ENCODE peak calls at places on chromosomes 13 and 19, in six cellular contexts. One of them, this sample, is unnamed.

GRCh38 chr19:11196406-11197287 is 698 bp downstream of the KANK2 start:
- DNase-seq in SK-MEL-5: no peak
- DNase-seq in IMR-90: peak; percentile 28
- DNase-seq in AG10803: peak; percentile 33
- DNase-seq in activated naive CD4-positive, alpha-beta T cell treated with anti-CD3 and anti-CD28 coated beads, Interleukin-2, amount 10 ng/mL, durations not matched to agents 7 days and 5 days: peak; percentile 36
- DNase-seq in memory B cell: peak; percentile 32
- DNase-seq in this sample: no peak

GRCh38 chr13:33953203-33953602 is 135.3 kb downstream of the RFC3 start:
- DNase-seq in activated naive CD4-positive, alpha-beta T cell treated with anti-CD3 and anti-CD28 coated beads, Interleukin-2, amount 10 ng/mL, durations not matched to agents 7 days and 5 days: no peak
- DNase-seq in IMR-90: peak; percentile 26
- DNase-seq in memory B cell: no peak
- DNase-seq in AG10803: peak; percentile 86
- DNase-seq in SK-MEL-5: no peak
- DNase-seq in this sample: no peak

GRCh38 chr13:51047434-51048165 is 63.5 kb downstream of the C13orf42 start:
- DNase-seq in AG10803: no peak
- DNase-seq in SK-MEL-5: peak; percentile 97
- DNase-seq in IMR-90: no peak
- DNase-seq in memory B cell: no peak
- DNase-seq in activated naive CD4-positive, alpha-beta T cell treated with anti-CD3 and anti-CD28 coated beads, Interleukin-2, amount 10 ng/mL, durations not matched to agents 7 days and 5 days: no peak
- DNase-seq in this sample: peak; percentile 98

GRCh38 chr13:61187471-61187870 is 228.2 kb downstream of the PCDH20 start:
- DNase-seq in IMR-90: no peak
- DNase-seq in SK-MEL-5: no peak
- DNase-seq in memory B cell: no peak
- DNase-seq in AG10803: no peak
- DNase-seq in activated naive CD4-positive, alpha-beta T cell treated with anti-CD3 and anti-CD28 coated beads, Interleukin-2, amount 10 ng/mL, durations not matched to agents 7 days and 5 days: no peak
- DNase-seq in this sample: no peak

GRCh38 chr13:20945952-20946383 is 43.4 kb upstream of the XPO4 start:
- DNase-seq in AG10803: no peak
- DNase-seq in activated naive CD4-positive, alpha-beta T cell treated with anti-CD3 and anti-CD28 coated beads, Interleukin-2, amount 10 ng/mL, durations not matched to agents 7 days and 5 days: peak; percentile 34
- DNase-seq in IMR-90: no peak
- DNase-seq in SK-MEL-5: no peak
- DNase-seq in memory B cell: no peak
- DNase-seq in this sample: peak; percentile 67

GRCh38 chr19:35777411-35777841 is 2.1 kb downstream of the ARHGAP33 start:
- DNase-seq in activated naive CD4-positive, alpha-beta T cell treated with anti-CD3 and anti-CD28 coated beads, Interleukin-2, amount 10 ng/mL, durations not matched to agents 7 days and 5 days: no peak
- DNase-seq in memory B cell: no peak
- DNase-seq in SK-MEL-5: no peak
- DNase-seq in IMR-90: no peak
- DNase-seq in AG10803: no peak
- DNase-seq in this sample: no peak

GRCh38 chr19:45976180-45976579 is 2.5 kb upstream of the NOVA2 start:
- DNase-seq in SK-MEL-5: no peak
- DNase-seq in memory B cell: no peak
- DNase-seq in AG10803: no peak
- DNase-seq in IMR-90: no peak
- DNase-seq in activated naive CD4-positive, alpha-beta T cell treated with anti-CD3 and anti-CD28 coated beads, Interleukin-2, amount 10 ng/mL, durations not matched to agents 7 days and 5 days: no peak
- DNase-seq in this sample: no peak

GRCh38 chr19:7099597-7099921 is 30.1 kb downstream of the ZNF557 start:
- DNase-seq in activated naive CD4-positive, alpha-beta T cell treated with anti-CD3 and anti-CD28 coated beads, Interleukin-2, amount 10 ng/mL, durations not matched to agents 7 days and 5 days: no peak
- DNase-seq in IMR-90: no peak
- DNase-seq in SK-MEL-5: no peak
- DNase-seq in memory B cell: no peak
- DNase-seq in AG10803: no peak
- DNase-seq in this sample: no peak

GRCh38 chr13:114077938-114078335 is 54.5 kb downstream of the RASA3 start:
- DNase-seq in memory B cell: no peak
- DNase-seq in AG10803: peak; percentile 80
- DNase-seq in activated naive CD4-positive, alpha-beta T cell treated with anti-CD3 and anti-CD28 coated beads, Interleukin-2, amount 10 ng/mL, durations not matched to agents 7 days and 5 days: no peak
- DNase-seq in SK-MEL-5: no peak
- DNase-seq in IMR-90: peak; percentile 40
- DNase-seq in this sample: no peak

GRCh38 chr19:1076951-1077350 is 10.0 kb downstream of the ARHGAP45 start:
- DNase-seq in AG10803: no peak
- DNase-seq in activated naive CD4-positive, alpha-beta T cell treated with anti-CD3 and anti-CD28 coated beads, Interleukin-2, amount 10 ng/mL, durations not matched to agents 7 days and 5 days: peak; percentile 97
- DNase-seq in IMR-90: no peak
- DNase-seq in SK-MEL-5: no peak
- DNase-seq in memory B cell: peak; percentile 73
- DNase-seq in this sample: no peak

GRCh38 chr13:81017525-81018152 is 676.7 kb upstream of the SPRY2 start:
- DNase-seq in activated naive CD4-positive, alpha-beta T cell treated with anti-CD3 and anti-CD28 coated beads, Interleukin-2, amount 10 ng/mL, durations not matched to agents 7 days and 5 days: no peak
- DNase-seq in IMR-90: peak; percentile 25
- DNase-seq in memory B cell: no peak
- DNase-seq in AG10803: peak; percentile 34
- DNase-seq in SK-MEL-5: peak; percentile 70
- DNase-seq in this sample: peak; percentile 9

GRCh38 chr13:68173111-68173510 is 943.0 kb upstream of the PCDH9 start:
- DNase-seq in AG10803: no peak
- DNase-seq in SK-MEL-5: no peak
- DNase-seq in memory B cell: no peak
- DNase-seq in IMR-90: no peak
- DNase-seq in activated naive CD4-positive, alpha-beta T cell treated with anti-CD3 and anti-CD28 coated beads, Interleukin-2, amount 10 ng/mL, durations not matched to agents 7 days and 5 days: no peak
- DNase-seq in this sample: no peak

GRCh38 chr19:19822148-19822429 is 539 bp upstream of the ZNF506 start:
- DNase-seq in SK-MEL-5: no peak
- DNase-seq in memory B cell: no peak
- DNase-seq in activated naive CD4-positive, alpha-beta T cell treated with anti-CD3 and anti-CD28 coated beads, Interleukin-2, amount 10 ng/mL, durations not matched to agents 7 days and 5 days: no peak
- DNase-seq in AG10803: peak; percentile 0
- DNase-seq in IMR-90: no peak
- DNase-seq in this sample: no peak

This sample was measured in foreskin melanocyte.